ENCODE peak calls at places on chromosomes 6 and 20, in seven cellular contexts. One of them, this sample, is unnamed.
A peak's percentile ranks its signal among the peaks of the same experiment; 100 is the strongest.

GRCh38 chr6:131519670-131520436 is 53.2 kb upstream of the ARG1 start:
- DNase-seq in activated T-cell treated with anti-CD3 and anti-CD28 coated beads, Interleukin-2, amount 50 U/mL, for 4 hours: no peak
- DNase-seq in left lung: peak; percentile 28
- DNase-seq in lung microvascular endothelial cell: peak; percentile 58
- DNase-seq in coronary artery: no peak
- DNase-seq in RPMI7951: peak; percentile 57
- DNase-seq in cardiac muscle cell: peak; percentile 61
- DNase-seq in this sample: no peak

GRCh38 chr20:19806806-19807691 is 49.0 kb downstream of the RIN2 start:
- DNase-seq in activated T-cell treated with anti-CD3 and anti-CD28 coated beads, Interleukin-2, amount 50 U/mL, for 4 hours: no peak
- DNase-seq in left lung: no peak
- DNase-seq in lung microvascular endothelial cell: peak; percentile 46
- DNase-seq in coronary artery: no peak
- DNase-seq in RPMI7951: peak; percentile 93
- DNase-seq in cardiac muscle cell: peak; percentile 62
- DNase-seq in this sample: no peak

GRCh38 chr6:30685977-30686907 is at the start of gene PPP1R18:
- DNase-seq in activated T-cell treated with anti-CD3 and anti-CD28 coated beads, Interleukin-2, amount 50 U/mL, for 4 hours: peak; percentile 80
- DNase-seq in left lung: peak; percentile 96
- DNase-seq in lung microvascular endothelial cell: peak; percentile 70
- DNase-seq in coronary artery: peak; percentile 94
- DNase-seq in RPMI7951: peak; percentile 78
- DNase-seq in cardiac muscle cell: peak; percentile 73
- DNase-seq in this sample: peak; percentile 53

GRCh38 chr6:12962995-12963394 is 246.4 kb downstream of the PHACTR1 start:
- DNase-seq in activated T-cell treated with anti-CD3 and anti-CD28 coated beads, Interleukin-2, amount 50 U/mL, for 4 hours: no peak
- DNase-seq in left lung: no peak
- DNase-seq in lung microvascular endothelial cell: peak; percentile 88
- DNase-seq in coronary artery: no peak
- DNase-seq in RPMI7951: peak; percentile 14
- DNase-seq in cardiac muscle cell: peak; percentile 52
- DNase-seq in this sample: no peak

GRCh38 chr20:38134427-38135281 is 30.4 kb downstream of the TGM2 start:
- DNase-seq in activated T-cell treated with anti-CD3 and anti-CD28 coated beads, Interleukin-2, amount 50 U/mL, for 4 hours: no peak
- DNase-seq in left lung: no peak
- DNase-seq in lung microvascular endothelial cell: peak; percentile 93
- DNase-seq in coronary artery: peak; percentile 76
- DNase-seq in RPMI7951: peak; percentile 100
- DNase-seq in cardiac muscle cell: peak; percentile 80
- DNase-seq in this sample: no peak

GRCh38 chr6:156701961-156702360 is 75.2 kb upstream of the ARID1B start:
- DNase-seq in activated T-cell treated with anti-CD3 and anti-CD28 coated beads, Interleukin-2, amount 50 U/mL, for 4 hours: no peak
- DNase-seq in left lung: no peak
- DNase-seq in lung microvascular endothelial cell: no peak
- DNase-seq in coronary artery: no peak
- DNase-seq in RPMI7951: no peak
- DNase-seq in cardiac muscle cell: no peak
- DNase-seq in this sample: no peak

GRCh38 chr6:3278691-3279090 is 19.9 kb downstream of the PSMG4 start:
- DNase-seq in activated T-cell treated with anti-CD3 and anti-CD28 coated beads, Interleukin-2, amount 50 U/mL, for 4 hours: no peak
- DNase-seq in left lung: no peak
- DNase-seq in lung microvascular endothelial cell: no peak
- DNase-seq in coronary artery: no peak
- DNase-seq in RPMI7951: no peak
- DNase-seq in cardiac muscle cell: no peak
- DNase-seq in this sample: no peak

GRCh38 chr20:36848078-36848660 is 27.8 kb upstream of the TLDC2 start:
- DNase-seq in activated T-cell treated with anti-CD3 and anti-CD28 coated beads, Interleukin-2, amount 50 U/mL, for 4 hours: no peak
- DNase-seq in left lung: no peak
- DNase-seq in lung microvascular endothelial cell: peak; percentile 91
- DNase-seq in coronary artery: no peak
- DNase-seq in RPMI7951: peak; percentile 83
- DNase-seq in cardiac muscle cell: peak; percentile 74
- DNase-seq in this sample: no peak

GRCh38 chr20:63161176-63161651 is 54.7 kb downstream of the YTHDF1 start:
- DNase-seq in activated T-cell treated with anti-CD3 and anti-CD28 coated beads, Interleukin-2, amount 50 U/mL, for 4 hours: no peak
- DNase-seq in left lung: peak; percentile 71
- DNase-seq in lung microvascular endothelial cell: no peak
- DNase-seq in coronary artery: no peak
- DNase-seq in RPMI7951: no peak
- DNase-seq in cardiac muscle cell: no peak
- DNase-seq in this sample: no peak

GRCh38 chr20:56429496-56429895 is 17.4 kb downstream of the CASS4 start:
- DNase-seq in activated T-cell treated with anti-CD3 and anti-CD28 coated beads, Interleukin-2, amount 50 U/mL, for 4 hours: peak; percentile 52
- DNase-seq in left lung: no peak
- DNase-seq in lung microvascular endothelial cell: peak; percentile 42
- DNase-seq in coronary artery: no peak
- DNase-seq in RPMI7951: peak; percentile 73
- DNase-seq in cardiac muscle cell: peak; percentile 62
- DNase-seq in this sample: no peak

GRCh38 chr6:132820629-132821381 is 6.4 kb downstream of the RPS12 start:
- DNase-seq in activated T-cell treated with anti-CD3 and anti-CD28 coated beads, Interleukin-2, amount 50 U/mL, for 4 hours: no peak
- DNase-seq in left lung: no peak
- DNase-seq in lung microvascular endothelial cell: no peak
- DNase-seq in coronary artery: no peak
- DNase-seq in RPMI7951: peak; percentile 29
- DNase-seq in cardiac muscle cell: no peak
- DNase-seq in this sample: no peak

GRCh38 chr6:51854876-51855275 is 232.5 kb downstream of the PKHD1 start:
- DNase-seq in activated T-cell treated with anti-CD3 and anti-CD28 coated beads, Interleukin-2, amount 50 U/mL, for 4 hours: no peak
- DNase-seq in left lung: peak; percentile 41
- DNase-seq in lung microvascular endothelial cell: no peak
- DNase-seq in coronary artery: no peak
- DNase-seq in RPMI7951: no peak
- DNase-seq in cardiac muscle cell: no peak
- DNase-seq in this sample: no peak

GRCh38 chr6:75283907-75284284 is 696 bp downstream of the TMEM30A start:
- DNase-seq in activated T-cell treated with anti-CD3 and anti-CD28 coated beads, Interleukin-2, amount 50 U/mL, for 4 hours: no peak
- DNase-seq in left lung: no peak
- DNase-seq in lung microvascular endothelial cell: no peak
- DNase-seq in coronary artery: no peak
- DNase-seq in RPMI7951: no peak
- DNase-seq in cardiac muscle cell: no peak
- DNase-seq in this sample: no peak

GRCh38 chr6:36120539-36120938 is 9.8 kb upstream of the MAPK13 start:
- DNase-seq in activated T-cell treated with anti-CD3 and anti-CD28 coated beads, Interleukin-2, amount 50 U/mL, for 4 hours: peak; percentile 67
- DNase-seq in left lung: peak; percentile 82
- DNase-seq in lung microvascular endothelial cell: peak; percentile 16
- DNase-seq in coronary artery: no peak
- DNase-seq in RPMI7951: no peak
- DNase-seq in cardiac muscle cell: no peak
- DNase-seq in this sample: peak; percentile 39

GRCh38 chr6:75290136-75290535 is 5.5 kb upstream of the TMEM30A start:
- DNase-seq in activated T-cell treated with anti-CD3 and anti-CD28 coated beads, Interleukin-2, amount 50 U/mL, for 4 hours: no peak
- DNase-seq in left lung: no peak
- DNase-seq in lung microvascular endothelial cell: no peak
- DNase-seq in coronary artery: no peak
- DNase-seq in RPMI7951: no peak
- DNase-seq in cardiac muscle cell: no peak
- DNase-seq in this sample: no peak

GRCh38 chr6:52537001-52537753 is 39.7 kb downstream of the TRAM2 start:
- DNase-seq in activated T-cell treated with anti-CD3 and anti-CD28 coated beads, Interleukin-2, amount 50 U/mL, for 4 hours: no peak
- DNase-seq in left lung: no peak
- DNase-seq in lung microvascular endothelial cell: peak; percentile 82
- DNase-seq in coronary artery: no peak
- DNase-seq in RPMI7951: peak; percentile 76
- DNase-seq in cardiac muscle cell: no peak
- DNase-seq in this sample: no peak

GRCh38 chr20:36010745-36011326 is 42.4 kb downstream of the CNBD2 start:
- DNase-seq in activated T-cell treated with anti-CD3 and anti-CD28 coated beads, Interleukin-2, amount 50 U/mL, for 4 hours: no peak
- DNase-seq in left lung: no peak
- DNase-seq in lung microvascular endothelial cell: no peak
- DNase-seq in coronary artery: no peak
- DNase-seq in RPMI7951: no peak
- DNase-seq in cardiac muscle cell: no peak
- DNase-seq in this sample: no peak

GRCh38 chr6:53894086-53894485 is 99.3 kb downstream of the LRRC1 start:
- DNase-seq in activated T-cell treated with anti-CD3 and anti-CD28 coated beads, Interleukin-2, amount 50 U/mL, for 4 hours: no peak
- DNase-seq in left lung: no peak
- DNase-seq in lung microvascular endothelial cell: no peak
- DNase-seq in coronary artery: no peak
- DNase-seq in RPMI7951: peak; percentile 41
- DNase-seq in cardiac muscle cell: peak; percentile 29
- DNase-seq in this sample: no peak

GRCh38 chr20:32480361-32481199 is 104.6 kb downstream of the NOL4L start:
- DNase-seq in activated T-cell treated with anti-CD3 and anti-CD28 coated beads, Interleukin-2, amount 50 U/mL, for 4 hours: no peak
- DNase-seq in left lung: peak; percentile 42
- DNase-seq in lung microvascular endothelial cell: peak; percentile 82
- DNase-seq in coronary artery: no peak
- DNase-seq in RPMI7951: no peak
- DNase-seq in cardiac muscle cell: no peak
- DNase-seq in this sample: no peak

GRCh38 chr20:53889411-53890148 is 180.8 kb downstream of the BCAS1 start:
- DNase-seq in activated T-cell treated with anti-CD3 and anti-CD28 coated beads, Interleukin-2, amount 50 U/mL, for 4 hours: no peak
- DNase-seq in left lung: no peak
- DNase-seq in lung microvascular endothelial cell: no peak
- DNase-seq in coronary artery: no peak
- DNase-seq in RPMI7951: no peak
- DNase-seq in cardiac muscle cell: no peak
- DNase-seq in this sample: no peak

GRCh38 chr20:577167-577791 is 32.8 kb downstream of the TCF15 start:
- DNase-seq in activated T-cell treated with anti-CD3 and anti-CD28 coated beads, Interleukin-2, amount 50 U/mL, for 4 hours: no peak
- DNase-seq in left lung: no peak
- DNase-seq in lung microvascular endothelial cell: peak; percentile 30
- DNase-seq in coronary artery: no peak
- DNase-seq in RPMI7951: peak; percentile 70
- DNase-seq in cardiac muscle cell: peak; percentile 40
- DNase-seq in this sample: no peak

GRCh38 chr6:63808576-63808975 is 173.0 kb downstream of the PHF3 start:
- DNase-seq in activated T-cell treated with anti-CD3 and anti-CD28 coated beads, Interleukin-2, amount 50 U/mL, for 4 hours: no peak
- DNase-seq in left lung: no peak
- DNase-seq in lung microvascular endothelial cell: no peak
- DNase-seq in coronary artery: no peak
- DNase-seq in RPMI7951: no peak
- DNase-seq in cardiac muscle cell: no peak
- DNase-seq in this sample: no peak

GRCh38 chr6:37456816-37457560 is 24.0 kb downstream of the CMTR1 start:
- DNase-seq in activated T-cell treated with anti-CD3 and anti-CD28 coated beads, Interleukin-2, amount 50 U/mL, for 4 hours: no peak
- DNase-seq in left lung: no peak
- DNase-seq in lung microvascular endothelial cell: peak; percentile 74
- DNase-seq in coronary artery: no peak
- DNase-seq in RPMI7951: peak; percentile 81
- DNase-seq in cardiac muscle cell: peak; percentile 87
- DNase-seq in this sample: no peak

This sample was measured in central memory CD8-positive, alpha-beta T cell.